ENCODE peak calls at places on chromosomes 5 and 9, in six cellular contexts. G is SK-N-SH, V is osteoblast, A is K562, M is small intestine, F is OCI-LY7. I is an unnamed sample. For H3K36me3, the result is how much of the 10 kb centered on the place peaks cover.

GRCh38 chr5:22560115-22560514 is 293.0 kb downstream of the CDH12 start:
- DNase-seq in G (no peak), V (no peak), A (no peak), M (no peak), F (no peak), I (no peak)

GRCh38 chr9:76701441-76702031 is 62.7 kb upstream of the PCA3 start:
- DNase-seq in G (no peak), V (no peak), A (no peak), M (no peak), F (no peak), I (no peak)

GRCh38 chr9:72997387-72997995 is 44.6 kb upstream of the ALDH1A1 start:
- DNase-seq in G (no peak), V (no peak), A (peak), M (peak), F (no peak), I (no peak)

GRCh38 chr5:108278285-108279240 is 103.3 kb downstream of the FBXL17 start:
- DNase-seq in G (no peak), V (no peak), A (no peak), M (no peak), F (no peak), I (no peak)

GRCh38 chr5:116557669-116558271 is 16.9 kb downstream of the SEMA6A start:
- DNase-seq in G (peak), V (peak), A (peak), M (no peak), F (peak), I (no peak)

GRCh38 chr9:89564257-89564878 is 40.4 kb upstream of the GADD45G start:
- DNase-seq in G (peak), V (no peak), A (peak), M (peak), F (peak), I (peak)

GRCh38 chr9:22528485-22528884 is 81.9 kb downstream of the DMRTA1 start:
- DNase-seq in G (no peak), V (no peak), A (no peak), M (no peak), F (peak), I (no peak)

GRCh38 chr5:1465117-1465516 is 19.9 kb upstream of the SLC6A3 start:
- DNase-seq in G (no peak), V (peak), A (no peak), M (no peak), F (no peak), I (no peak)

GRCh38 chr5:149667084-149667826 is 62.9 kb upstream of the PPARGC1B start:
- DNase-seq in G (peak), V (peak), A (peak), M (peak), F (peak), I (peak)

GRCh38 chr9:33858346-33858869 is 41.4 kb downstream of the UBE2R2 start:
- DNase-seq in G (no peak), V (no peak), A (no peak), M (no peak), F (no peak), I (no peak)

GRCh38 chr5:17190242-17190778 is 27.1 kb upstream of the BASP1 start:
- DNase-seq in G (peak), V (no peak), A (peak), M (peak), F (peak), I (no peak)

GRCh38 chr5:7856855-7857254 is 5.9 kb upstream of the CFAP90 start:
- DNase-seq in G (peak), V (peak), A (peak), M (peak), F (peak), I (peak)

GRCh38 chr5:65032250-65032649 is 263.5 kb downstream of the CWC27 start:
- DNase-seq in G (no peak), V (peak), A (peak), M (no peak), F (no peak), I (no peak)

GRCh38 chr9:91515074-91515687 is 91.5 kb upstream of the NFIL3 start:
- DNase-seq in G (no peak), V (peak), A (peak), M (peak), F (no peak), I (no peak)

GRCh38 chr5:61589961-61590360 is 257.9 kb downstream of the ZSWIM6 start:
- DNase-seq in G (no peak), V (no peak), A (no peak), M (no peak), F (no peak), I (no peak)

GRCh38 chr5:115291397-115291796 is 5.1 kb downstream of the CCDC112 start:
- DNase-seq in G (no peak), V (no peak), A (no peak), M (no peak), F (no peak), I (no peak)

GRCh38 chr9:133429641-133430161 is 7.5 kb downstream of the ADAMTS13 start:
- DNase-seq in G (peak), V (peak), A (peak), M (peak), F (no peak), I (peak)

GRCh38 chr9:34633851-34634550 is 3.6 kb downstream of the SIGMAR1 start:
- DNase-seq in G (peak), V (peak), A (peak), M (peak), F (peak), I (peak)

GRCh38 chr5:146076028-146076427 is 29.3 kb downstream of the PLAC8L1 start:
- DNase-seq in G (no peak), V (no peak), A (no peak), M (peak), F (no peak), I (peak)

GRCh38 chr9:109244179-109245132 is 76.4 kb downstream of the EPB41L4B start:
- DNase-seq in G (peak), V (peak), A (peak), M (peak), F (peak), I (peak)

GRCh38 chr5:38608877-38609276 is 52.4 kb upstream of the LIFR start:
- DNase-seq in G (no peak), V (no peak), A (no peak), M (no peak), F (no peak), I (no peak)

GRCh38 chr9:79644601-79645000 is 72.8 kb downstream of the TLE4 start:
- DNase-seq in G (no peak), V (no peak), A (no peak), M (no peak), F (no peak), I (no peak)

GRCh38 chr5:97164846-97165245 is 18.2 kb downstream of the RIOK2 start:
- DNase-seq in G (no peak), V (peak), A (no peak), M (peak), F (no peak), I (no peak)

GRCh38 chr9:131614340-131614739 is 69.0 kb downstream of the PRRT1B start:
- DNase-seq in G (no peak), V (no peak), A (no peak), M (no peak), F (no peak), I (no peak)
- H3K36me3 ChIP-seq in G (under half), V (under half), A (under half), M (under half), F (half or more), I (under half)

GRCh38 chr5:132775439-132776076 is 1.5 kb downstream of the SEPTIN8 start:
- DNase-seq in G (no peak), V (peak), A (no peak), M (peak), F (no peak), I (peak)
- H3K4me3 ChIP-seq in G (peak), V (peak), A (peak), M (no peak), F (no peak), I (no peak)

GRCh38 chr9:134789168-134789567 is 91.4 kb upstream of the FCN2 start:
- DNase-seq in G (no peak), V (no peak), A (no peak), M (no peak), F (no peak), I (no peak)

GRCh38 chr9:134791009-134791408 is 89.6 kb upstream of the FCN2 start:
- DNase-seq in G (no peak), V (no peak), A (no peak), M (no peak), F (no peak), I (no peak)

GRCh38 chr9:134793281-134793680 is 87.3 kb upstream of the FCN2 start:
- DNase-seq in G (no peak), V (no peak), A (no peak), M (no peak), F (no peak), I (no peak)

GRCh38 chr9:134794726-134795370 is 85.8 kb upstream of the FCN2 start:
- DNase-seq in G (no peak), V (no peak), A (no peak), M (no peak), F (no peak), I (no peak)

GRCh38 chr9:134792627-134793026 is 88.0 kb upstream of the FCN2 start:
- DNase-seq in G (no peak), V (no peak), A (no peak), M (no peak), F (no peak), I (no peak)
- H3K36me3 ChIP-seq in G (under half), V (half or more), A (under half), M (under half), F (under half), I (under half)

GRCh38 chr5:154849261-154849660 is 1.1 kb downstream of the FAXDC2 start:
- DNase-seq in G (no peak), V (no peak), A (no peak), M (no peak), F (no peak), I (no peak)
- H3K4me3 ChIP-seq in G (peak), V (peak), A (no peak), M (no peak), F (no peak), I (no peak)

GRCh38 chr9:136411358-136411757 is 900 bp downstream of the PMPCA start:
- DNase-seq in G (no peak), V (no peak), A (peak), M (no peak), F (no peak), I (no peak)
- H3K36me3 ChIP-seq in G (half or more), V (half or more), A (half or more), M (under half), F (half or more), I (under half)

I was measured in H7.